ENCODE peak calls at places on chromosomes 7 and 10, in eight cellular contexts. One of them, this sample, is unnamed.

GRCh38 chr7:159012353-159013069 is 132.2 kb downstream of the VIPR2 start:
- DNase-seq in neural progenitor cell: no peak
- DNase-seq in transverse colon: peak; percentile 57
- DNase-seq in mucosa of descending colon: peak; percentile 69
- DNase-seq in fibroblast of lung: no peak
- DNase-seq in psoas muscle: peak; percentile 78
- DNase-seq in ascending aorta: peak; percentile 30
- DNase-seq in sigmoid colon: peak; percentile 93
- DNase-seq in this sample: no peak

GRCh38 chr7:1418505-1419309 is 40.6 kb downstream of the MICALL2 start:
- DNase-seq in transverse colon: no peak
- DNase-seq in psoas muscle: no peak
- DNase-seq in neural progenitor cell: peak; percentile 79
- DNase-seq in sigmoid colon: no peak
- DNase-seq in fibroblast of lung: peak; percentile 22
- DNase-seq in ascending aorta: no peak
- DNase-seq in mucosa of descending colon: no peak
- DNase-seq in this sample: no peak

GRCh38 chr10:81386817-81387216 is 488.2 kb upstream of the NRG3 start:
- DNase-seq in ascending aorta: no peak
- DNase-seq in neural progenitor cell: no peak
- DNase-seq in mucosa of descending colon: no peak
- DNase-seq in psoas muscle: no peak
- DNase-seq in sigmoid colon: no peak
- DNase-seq in fibroblast of lung: no peak
- DNase-seq in transverse colon: no peak
- DNase-seq in this sample: no peak

GRCh38 chr7:47374538-47374937 is 207.4 kb downstream of the TNS3 start:
- DNase-seq in fibroblast of lung: no peak
- DNase-seq in sigmoid colon: peak; percentile 20
- DNase-seq in transverse colon: peak; percentile 5
- DNase-seq in mucosa of descending colon: no peak
- DNase-seq in ascending aorta: no peak
- DNase-seq in neural progenitor cell: no peak
- DNase-seq in psoas muscle: peak; percentile 34
- DNase-seq in this sample: no peak

GRCh38 chr10:87816163-87816841 is 1.7 kb downstream of the ATAD1 start:
- DNase-seq in psoas muscle: no peak
- DNase-seq in fibroblast of lung: no peak
- DNase-seq in ascending aorta: no peak
- DNase-seq in neural progenitor cell: no peak
- DNase-seq in transverse colon: no peak
- DNase-seq in mucosa of descending colon: no peak
- DNase-seq in sigmoid colon: no peak
- DNase-seq in this sample: no peak

GRCh38 chr7:151809156-151809863 is 67.6 kb downstream of the PRKAG2 start:
- DNase-seq in mucosa of descending colon: no peak
- DNase-seq in fibroblast of lung: no peak
- DNase-seq in psoas muscle: no peak
- DNase-seq in sigmoid colon: no peak
- DNase-seq in transverse colon: no peak
- DNase-seq in neural progenitor cell: no peak
- DNase-seq in ascending aorta: no peak
- DNase-seq in this sample: no peak

GRCh38 chr7:151504715-151505326 is 14.9 kb downstream of the RHEB start:
- DNase-seq in fibroblast of lung: no peak
- DNase-seq in transverse colon: no peak
- DNase-seq in ascending aorta: no peak
- DNase-seq in sigmoid colon: no peak
- DNase-seq in neural progenitor cell: no peak
- DNase-seq in psoas muscle: no peak
- DNase-seq in mucosa of descending colon: no peak
- DNase-seq in this sample: no peak

GRCh38 chr7:42611961-42612360 is 299.9 kb downstream of the C7orf25 start:
- DNase-seq in neural progenitor cell: no peak
- DNase-seq in mucosa of descending colon: no peak
- DNase-seq in psoas muscle: no peak
- DNase-seq in ascending aorta: no peak
- DNase-seq in fibroblast of lung: peak; percentile 19
- DNase-seq in sigmoid colon: no peak
- DNase-seq in transverse colon: no peak
- DNase-seq in this sample: no peak

GRCh38 chr10:102433619-102434046 is 1.3 kb upstream of the CUEDC2 start:
- DNase-seq in fibroblast of lung: no peak
- DNase-seq in sigmoid colon: no peak
- DNase-seq in transverse colon: no peak
- DNase-seq in neural progenitor cell: no peak
- DNase-seq in psoas muscle: no peak
- DNase-seq in ascending aorta: no peak
- DNase-seq in mucosa of descending colon: peak; percentile 57
- DNase-seq in this sample: no peak

GRCh38 chr7:131511071-131511470 is 45.4 kb downstream of the PODXL start:
- DNase-seq in neural progenitor cell: no peak
- DNase-seq in transverse colon: no peak
- DNase-seq in mucosa of descending colon: no peak
- DNase-seq in fibroblast of lung: no peak
- DNase-seq in sigmoid colon: no peak
- DNase-seq in ascending aorta: no peak
- DNase-seq in psoas muscle: no peak
- DNase-seq in this sample: no peak

GRCh38 chr7:115097175-115097671 is 175.3 kb downstream of the MDFIC start:
- DNase-seq in neural progenitor cell: no peak
- DNase-seq in sigmoid colon: no peak
- DNase-seq in ascending aorta: no peak
- DNase-seq in fibroblast of lung: peak; percentile 89
- DNase-seq in psoas muscle: no peak
- DNase-seq in transverse colon: no peak
- DNase-seq in mucosa of descending colon: no peak
- DNase-seq in this sample: no peak

GRCh38 chr7:126157391-126157790 is 1095.3 kb downstream of the GRM8 start:
- DNase-seq in mucosa of descending colon: no peak
- DNase-seq in neural progenitor cell: no peak
- DNase-seq in psoas muscle: no peak
- DNase-seq in transverse colon: no peak
- DNase-seq in ascending aorta: no peak
- DNase-seq in sigmoid colon: no peak
- DNase-seq in fibroblast of lung: no peak
- DNase-seq in this sample: no peak
- H3K9me3 ChIP-seq in mucosa of descending colon: peaks cover 4% of the 10 kb centered on the region
- H3K9me3 ChIP-seq in neural progenitor cell: no peaks in the 10 kb centered on the region
- H3K9me3 ChIP-seq in psoas muscle: no peaks in the 10 kb centered on the region
- H3K9me3 ChIP-seq in transverse colon: no peaks in the 10 kb centered on the region
- H3K9me3 ChIP-seq in ascending aorta: no peaks in the 10 kb centered on the region
- H3K9me3 ChIP-seq in sigmoid colon: peaks cover 3% of the 10 kb centered on the region
- H3K9me3 ChIP-seq in fibroblast of lung: no peaks in the 10 kb centered on the region
- H3K9me3 ChIP-seq in this sample: no peaks in the 10 kb centered on the region

GRCh38 chr7:157766098-157766497 is 429.3 kb downstream of the DNAJB6 start:
- DNase-seq in psoas muscle: no peak
- DNase-seq in ascending aorta: no peak
- DNase-seq in fibroblast of lung: no peak
- DNase-seq in sigmoid colon: no peak
- DNase-seq in mucosa of descending colon: no peak
- DNase-seq in neural progenitor cell: no peak
- DNase-seq in transverse colon: no peak
- DNase-seq in this sample: no peak

GRCh38 chr7:157764946-157765537 is 428.2 kb downstream of the DNAJB6 start:
- DNase-seq in psoas muscle: no peak
- DNase-seq in ascending aorta: no peak
- DNase-seq in fibroblast of lung: no peak
- DNase-seq in transverse colon: no peak
- DNase-seq in sigmoid colon: no peak
- DNase-seq in neural progenitor cell: no peak
- DNase-seq in mucosa of descending colon: no peak
- DNase-seq in this sample: no peak

GRCh38 chr7:157762824-157763223 is 426.0 kb downstream of the DNAJB6 start:
- DNase-seq in sigmoid colon: no peak
- DNase-seq in mucosa of descending colon: no peak
- DNase-seq in ascending aorta: no peak
- DNase-seq in transverse colon: no peak
- DNase-seq in neural progenitor cell: no peak
- DNase-seq in psoas muscle: no peak
- DNase-seq in fibroblast of lung: no peak
- DNase-seq in this sample: no peak

GRCh38 chr7:157763279-157764000 is 426.6 kb downstream of the DNAJB6 start:
- DNase-seq in sigmoid colon: no peak
- DNase-seq in psoas muscle: no peak
- DNase-seq in neural progenitor cell: no peak
- DNase-seq in ascending aorta: no peak
- DNase-seq in fibroblast of lung: no peak
- DNase-seq in mucosa of descending colon: no peak
- DNase-seq in transverse colon: no peak
- DNase-seq in this sample: no peak

GRCh38 chr7:157764193-157764592 is 427.4 kb downstream of the DNAJB6 start:
- DNase-seq in mucosa of descending colon: no peak
- DNase-seq in psoas muscle: no peak
- DNase-seq in fibroblast of lung: no peak
- DNase-seq in sigmoid colon: no peak
- DNase-seq in neural progenitor cell: no peak
- DNase-seq in transverse colon: no peak
- DNase-seq in ascending aorta: no peak
- DNase-seq in this sample: no peak
- H3K9me3 ChIP-seq in mucosa of descending colon: peaks cover 5% of the 10 kb centered on the region
- H3K9me3 ChIP-seq in psoas muscle: no peaks in the 10 kb centered on the region
- H3K9me3 ChIP-seq in fibroblast of lung: no peaks in the 10 kb centered on the region
- H3K9me3 ChIP-seq in sigmoid colon: no peaks in the 10 kb centered on the region
- H3K9me3 ChIP-seq in neural progenitor cell: no peaks in the 10 kb centered on the region
- H3K9me3 ChIP-seq in transverse colon: no peaks in the 10 kb centered on the region
- H3K9me3 ChIP-seq in ascending aorta: peaks cover 5% of the 10 kb centered on the region
- H3K9me3 ChIP-seq in this sample: no peaks in the 10 kb centered on the region

GRCh38 chr10:29301359-29301910 is 12.6 kb downstream of the LYZL1 start:
- DNase-seq in sigmoid colon: no peak
- DNase-seq in ascending aorta: no peak
- DNase-seq in mucosa of descending colon: no peak
- DNase-seq in transverse colon: no peak
- DNase-seq in fibroblast of lung: no peak
- DNase-seq in neural progenitor cell: no peak
- DNase-seq in psoas muscle: no peak
- DNase-seq in this sample: no peak
- H3K9me3 ChIP-seq in sigmoid colon: peaks cover 7% of the 10 kb centered on the region
- H3K9me3 ChIP-seq in ascending aorta: peaks cover 21% of the 10 kb centered on the region
- H3K9me3 ChIP-seq in mucosa of descending colon: peaks cover 4% of the 10 kb centered on the region
- H3K9me3 ChIP-seq in transverse colon: peaks cover 11% of the 10 kb centered on the region
- H3K9me3 ChIP-seq in fibroblast of lung: no peaks in the 10 kb centered on the region
- H3K9me3 ChIP-seq in neural progenitor cell: peaks cover 15% of the 10 kb centered on the region
- H3K9me3 ChIP-seq in psoas muscle: peaks cover 14% of the 10 kb centered on the region
- H3K9me3 ChIP-seq in this sample: no peaks in the 10 kb centered on the region

GRCh38 chr10:24339387-24339786 is 130.4 kb downstream of the KIAA1217 start:
- DNase-seq in transverse colon: no peak
- DNase-seq in ascending aorta: no peak
- DNase-seq in fibroblast of lung: no peak
- DNase-seq in neural progenitor cell: no peak
- DNase-seq in psoas muscle: no peak
- DNase-seq in sigmoid colon: no peak
- DNase-seq in mucosa of descending colon: no peak
- DNase-seq in this sample: no peak
- H3K9me3 ChIP-seq in transverse colon: no peaks in the 10 kb centered on the region
- H3K9me3 ChIP-seq in ascending aorta: no peaks in the 10 kb centered on the region
- H3K9me3 ChIP-seq in fibroblast of lung: no peaks in the 10 kb centered on the region
- H3K9me3 ChIP-seq in neural progenitor cell: no peaks in the 10 kb centered on the region
- H3K9me3 ChIP-seq in psoas muscle: no peaks in the 10 kb centered on the region
- H3K9me3 ChIP-seq in sigmoid colon: no peaks in the 10 kb centered on the region
- H3K9me3 ChIP-seq in mucosa of descending colon: no peaks in the 10 kb centered on the region
- H3K9me3 ChIP-seq in this sample: no peaks in the 10 kb centered on the region

DNA sequence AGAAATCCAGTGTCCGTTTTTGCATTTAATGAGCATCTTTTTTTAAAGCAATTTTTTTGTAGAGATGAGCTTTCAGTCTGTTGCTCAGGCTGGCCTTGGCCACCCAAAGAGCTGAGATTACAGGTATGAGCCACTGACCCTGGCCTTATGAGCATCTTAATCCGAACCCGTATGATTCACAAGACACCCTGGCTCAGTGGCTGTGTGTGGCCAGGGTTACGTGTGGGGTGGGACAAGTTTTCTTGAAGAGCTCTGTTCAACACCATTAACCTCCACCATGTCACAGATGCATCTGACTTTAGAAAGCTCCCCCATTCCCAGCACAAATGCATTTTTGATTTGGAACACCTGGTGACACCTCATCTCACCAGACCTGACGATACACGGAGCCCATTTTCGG is 166.5 kb upstream of the PITRM1 start:
- DNase-seq in ascending aorta: no peak
- DNase-seq in fibroblast of lung: no peak
- DNase-seq in transverse colon: no peak
- DNase-seq in neural progenitor cell: no peak
- DNase-seq in sigmoid colon: no peak
- DNase-seq in mucosa of descending colon: no peak
- DNase-seq in psoas muscle: no peak
- DNase-seq in this sample: no peak
- H3K9me3 ChIP-seq in ascending aorta: no peaks in the 10 kb centered on the region
- H3K9me3 ChIP-seq in fibroblast of lung: no peaks in the 10 kb centered on the region
- H3K9me3 ChIP-seq in transverse colon: no peaks in the 10 kb centered on the region
- H3K9me3 ChIP-seq in neural progenitor cell: no peaks in the 10 kb centered on the region
- H3K9me3 ChIP-seq in sigmoid colon: no peaks in the 10 kb centered on the region
- H3K9me3 ChIP-seq in mucosa of descending colon: no peaks in the 10 kb centered on the region
- H3K9me3 ChIP-seq in psoas muscle: no peaks in the 10 kb centered on the region
- H3K9me3 ChIP-seq in this sample: no peaks in the 10 kb centered on the region

GRCh38 chr10:30207485-30208052 is 141.5 kb downstream of the MTPAP start:
- DNase-seq in ascending aorta: no peak
- DNase-seq in transverse colon: no peak
- DNase-seq in fibroblast of lung: peak; percentile 43
- DNase-seq in neural progenitor cell: no peak
- DNase-seq in mucosa of descending colon: no peak
- DNase-seq in sigmoid colon: no peak
- DNase-seq in psoas muscle: no peak
- DNase-seq in this sample: no peak
- H3K9me3 ChIP-seq in ascending aorta: no peaks in the 10 kb centered on the region
- H3K9me3 ChIP-seq in transverse colon: no peaks in the 10 kb centered on the region
- H3K9me3 ChIP-seq in fibroblast of lung: no peaks in the 10 kb centered on the region
- H3K9me3 ChIP-seq in neural progenitor cell: no peaks in the 10 kb centered on the region
- H3K9me3 ChIP-seq in mucosa of descending colon: no peaks in the 10 kb centered on the region
- H3K9me3 ChIP-seq in sigmoid colon: no peaks in the 10 kb centered on the region
- H3K9me3 ChIP-seq in psoas muscle: no peaks in the 10 kb centered on the region
- H3K9me3 ChIP-seq in this sample: no peaks in the 10 kb centered on the region

GRCh38 chr7:32522746-32523145 is 27.5 kb downstream of the AVL9 start:
- DNase-seq in mucosa of descending colon: no peak
- DNase-seq in ascending aorta: no peak
- DNase-seq in neural progenitor cell: no peak
- DNase-seq in fibroblast of lung: no peak
- DNase-seq in transverse colon: no peak
- DNase-seq in psoas muscle: no peak
- DNase-seq in sigmoid colon: no peak
- DNase-seq in this sample: no peak
- H3K9me3 ChIP-seq in mucosa of descending colon: peaks cover 6% of the 10 kb centered on the region
- H3K9me3 ChIP-seq in ascending aorta: no peaks in the 10 kb centered on the region
- H3K9me3 ChIP-seq in neural progenitor cell: peaks cover 29% of the 10 kb centered on the region
- H3K9me3 ChIP-seq in fibroblast of lung: no peaks in the 10 kb centered on the region
- H3K9me3 ChIP-seq in transverse colon: no peaks in the 10 kb centered on the region
- H3K9me3 ChIP-seq in psoas muscle: no peaks in the 10 kb centered on the region
- H3K9me3 ChIP-seq in sigmoid colon: no peaks in the 10 kb centered on the region
- H3K9me3 ChIP-seq in this sample: no peaks in the 10 kb centered on the region

This sample was measured in T-helper 17 cell.